ENCODE peak calls at places on chromosome 7, in five cellular contexts. B, O, V, G and D are unnamed samples.

GRCh38 chr7:27155816-27156507 is 513 bp downstream of the HOXA7 start:
- DNase-seq in V (peak; percentile 70), G (peak; percentile 80), O (no peak), B (peak; percentile 80), D (no peak)

GRCh38 chr7:114085592-114086490 is 167.0 kb upstream of the PPP1R3A start:
- DNase-seq in V (peak; percentile 97), B (peak; percentile 94), G (peak; percentile 96), O (peak; percentile 18), D (no peak)

GRCh38 chr7:39184387-39184786 is 206.7 kb downstream of the POU6F2 start:
- DNase-seq in O (no peak), B (no peak), V (no peak), G (no peak), D (no peak)

GRCh38 chr7:127514499-127514898 is 70.9 kb downstream of the GCC1 start:
- DNase-seq in O (no peak), G (no peak), B (no peak), V (peak; percentile 42), D (no peak)

GRCh38 chr7:13800694-13801448 is 188.6 kb downstream of the ETV1 start:
- DNase-seq in G (no peak), V (peak; percentile 88), B (no peak), O (no peak), D (peak; percentile 38)

GRCh38 chr7:141012044-141012685 is 2.6 kb downstream of the MRPS33 start:
- DNase-seq in B (peak; percentile 58), O (peak; percentile 6), V (peak; percentile 70), G (no peak), D (no peak)

GRCh38 chr7:34869016-34869415 is 168.3 kb downstream of the DPY19L1 start:
- DNase-seq in O (no peak), G (no peak), B (no peak), V (no peak), D (no peak)

GRCh38 chr7:138625849-138626230 is 75.3 kb downstream of the SVOPL start:
- DNase-seq in V (no peak), B (no peak), O (no peak), G (no peak), D (no peak)

GRCh38 chr7:30173058-30173897 is 38.5 kb downstream of the MTURN start:
- DNase-seq in G (peak; percentile 93), B (peak; percentile 93), V (peak; percentile 98), O (peak; percentile 99), D (peak; percentile 100)

GRCh38 chr7:98831641-98832221 is 38.1 kb downstream of the TMEM130 start:
- DNase-seq in B (no peak), O (no peak), G (no peak), V (peak; percentile 67), D (no peak)

GRCh38 chr7:2732959-2733584 is 45.1 kb downstream of the AMZ1 start:
- DNase-seq in O (no peak), B (peak; percentile 92), G (peak; percentile 91), V (peak; percentile 85), D (no peak)

GRCh38 chr7:44257618-44258422 is 57.0 kb downstream of the YKT6 start:
- DNase-seq in V (peak; percentile 93), G (no peak), O (peak; percentile 73), B (peak; percentile 89), D (peak; percentile 53)

GRCh38 chr7:128035712-128036111 is 4.5 kb upstream of the LRRC4 start:
- DNase-seq in V (peak; percentile 21), O (no peak), B (no peak), G (no peak), D (no peak)